ENCODE peak calls at places on chromosomes 16 and 17, in seven cellular contexts. L, O, V, I, X, N and C are unnamed samples. For H3K27me3, the result is how much of the 10 kb centered on the place peaks cover.

GRCh38 chr16:82368041-82368440 is 198.0 kb upstream of the MPHOSPH6 start:
- DNase-seq in L (no peak), O (no peak), V (peak), I (no peak), X (no peak), N (no peak), C (peak)

GRCh38 chr17:48992433-48992832 is 4.8 kb upstream of the IGF2BP1 start:
- DNase-seq in L (no peak), O (no peak), V (no peak), I (no peak), X (no peak), N (no peak), C (no peak)

GRCh38 chr16:31072540-31073072 is 1.4 kb downstream of the ZNF668 start:
- DNase-seq in L (peak), O (no peak), V (peak), I (no peak), X (no peak), N (no peak), C (no peak)

GRCh38 chr16:51057102-51057793 is 93.8 kb downstream of the SALL1 start:
- DNase-seq in L (no peak), O (no peak), V (no peak), I (no peak), X (no peak), N (no peak), C (no peak)

GRCh38 chr16:85446846-85447656 is 166.1 kb upstream of the GSE1 start:
- DNase-seq in L (peak), O (no peak), V (no peak), I (no peak), X (no peak), N (no peak), C (no peak)

GRCh38 chr16:30876867-30877266 is 17.0 kb downstream of the BCL7C start:
- DNase-seq in L (no peak), O (no peak), V (peak), I (no peak), X (no peak), N (no peak), C (no peak)

GRCh38 chr17:15453246-15453645 is 14.2 kb downstream of the CDRT4 start:
- DNase-seq in L (no peak), O (no peak), V (no peak), I (no peak), X (no peak), N (no peak), C (no peak)

GRCh38 chr17:12928736-12929135 is 89.1 kb downstream of the ELAC2 start:
- DNase-seq in L (no peak), O (no peak), V (peak), I (no peak), X (no peak), N (no peak), C (no peak)

GRCh38 chr17:42325026-42325425 is 36.7 kb downstream of the STAT5A start:
- DNase-seq in L (no peak), O (no peak), V (no peak), I (no peak), X (no peak), N (no peak), C (no peak)
- H3K4me3 ChIP-seq in L (no peak), O (no peak), V (no peak), I (no peak), X (no peak), N (no peak), C (no peak)

DNA sequence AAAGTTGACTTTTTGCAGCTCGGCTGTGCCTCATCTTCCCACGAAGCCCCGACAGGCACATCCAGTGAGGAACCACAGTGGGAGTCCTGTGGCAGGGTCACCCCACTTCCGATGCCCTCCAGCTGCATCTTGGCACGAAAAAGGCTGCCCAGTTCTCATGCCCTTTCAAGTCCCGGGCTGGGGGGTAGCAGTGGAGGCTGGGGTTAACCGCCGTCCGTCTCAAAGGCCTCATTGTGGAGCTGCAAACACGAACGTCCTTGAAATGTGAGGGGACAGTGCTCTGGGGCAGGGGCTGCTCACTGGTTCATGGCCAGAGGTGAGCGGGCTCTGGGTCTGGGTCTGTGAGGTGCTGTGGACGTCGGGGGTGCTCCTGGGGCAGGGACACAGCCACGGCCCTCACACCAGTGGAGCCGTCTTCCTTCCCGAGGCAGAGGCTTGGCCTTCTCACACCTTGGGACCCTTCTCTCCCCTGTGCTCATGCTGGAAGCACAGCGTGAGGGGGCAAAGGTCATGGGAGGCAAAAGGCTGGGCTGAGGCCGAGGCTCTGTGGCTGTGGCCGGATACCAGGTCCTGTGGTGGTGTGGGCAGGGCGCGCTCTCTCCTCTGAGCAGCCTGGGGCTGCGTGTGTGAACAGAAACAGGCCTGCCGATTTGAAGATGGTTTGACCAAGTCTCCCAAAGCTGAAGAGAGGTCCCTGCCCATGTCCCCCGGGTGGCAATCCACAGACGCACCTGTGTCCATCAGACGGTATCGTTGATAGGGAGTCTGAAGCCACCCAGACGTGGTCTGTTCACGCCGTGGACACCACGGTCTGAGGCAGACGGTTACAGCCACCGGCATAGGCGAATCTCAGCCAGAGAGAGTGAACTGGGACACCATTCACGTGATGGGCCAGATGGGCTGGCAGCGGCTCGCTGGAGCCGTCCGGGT is 3.1 kb upstream of the MC1R start:
- DNase-seq in L (no peak), O (no peak), V (peak), I (no peak), X (no peak), N (peak), C (no peak)
- TF ChIP-seq POLR2A in L (no peak), O (no peak), V (no peak), I (no peak), X (no peak), N (no peak), C (no peak)

DNA sequence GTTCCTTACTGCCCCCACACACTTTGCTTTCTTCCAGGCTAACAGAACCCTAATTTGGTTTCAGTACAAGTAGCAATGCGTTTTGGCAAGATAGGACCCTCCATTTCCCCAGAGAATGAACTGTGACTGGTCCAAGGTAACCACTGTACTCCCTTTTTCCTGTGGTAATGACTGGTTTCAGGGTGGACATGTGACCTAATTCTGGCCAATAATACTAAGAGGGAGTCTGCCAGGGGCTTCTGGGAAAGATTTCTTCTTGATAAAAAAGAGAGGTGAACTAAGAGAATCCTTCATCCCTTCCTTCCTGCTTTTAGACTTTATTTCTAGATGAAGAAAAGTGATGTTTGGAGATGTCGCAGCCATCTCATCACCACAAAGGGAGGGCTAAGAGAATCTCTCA is 58.7 kb upstream of the MSI2 start:
- DNase-seq in L (no peak), O (no peak), V (no peak), I (no peak), X (no peak), N (no peak), C (no peak)
- H3K27me3 ChIP-seq in L (under half), O (under half), V (under half), I (under half), X (under half), N (under half), C (under half)

GRCh38 chr17:3755335-3756030 is 31.8 kb downstream of the HASPIN start:
- DNase-seq in L (no peak), O (no peak), V (no peak), I (no peak), X (no peak), N (no peak), C (no peak)

GRCh38 chr17:3751836-3752235 is 28.1 kb downstream of the HASPIN start:
- DNase-seq in L (no peak), O (no peak), V (no peak), I (no peak), X (no peak), N (no peak), C (no peak)

GRCh38 chr17:3754066-3754457 is 30.4 kb downstream of the HASPIN start:
- DNase-seq in L (no peak), O (no peak), V (no peak), I (no peak), X (no peak), N (no peak), C (no peak)

GRCh38 chr17:3750926-3751325 is 27.2 kb downstream of the HASPIN start:
- DNase-seq in L (peak), O (no peak), V (no peak), I (no peak), X (no peak), N (no peak), C (no peak)

GRCh38 chr17:3754458-3755334 is 31.0 kb downstream of the HASPIN start:
- DNase-seq in L (peak), O (no peak), V (no peak), I (no peak), X (no peak), N (peak), C (peak)
- H3K4me3 ChIP-seq in L (peak), O (peak), V (no peak), I (no peak), X (no peak), N (peak), C (peak)

GRCh38 chr17:70168979-70169706 is at the start of gene KCNJ2:
- DNase-seq in L (peak), O (no peak), V (peak), I (peak), X (peak), N (peak), C (peak)
- TF ChIP-seq POLR2A in L (peak), O (peak), V (no peak), I (peak), X (peak), N (no peak), C (peak)

GRCh38 chr17:63537991-63538692 is 12.1 kb upstream of the DCAF7 start:
- DNase-seq in L (no peak), O (no peak), V (no peak), I (no peak), X (no peak), N (no peak), C (peak)
- H3K27me3 ChIP-seq in L (under half), O (under half), V (under half), I (under half), X (under half), N (under half), C (under half)

GRCh38 chr17:28405632-28406477 is at the start of gene SLC46A1:
- DNase-seq in L (peak), O (no peak), V (peak), I (peak), X (peak), N (peak), C (peak)

GRCh38 chr17:28404812-28405570 is 1.0 kb downstream of the SLC46A1 start:
- DNase-seq in L (no peak), O (no peak), V (peak), I (no peak), X (no peak), N (no peak), C (peak)

GRCh38 chr17:28407974-28408306 is 1.9 kb upstream of the SLC46A1 start:
- DNase-seq in L (no peak), O (no peak), V (no peak), I (no peak), X (no peak), N (no peak), C (no peak)

GRCh38 chr17:28407130-28407973 is 1.3 kb upstream of the SLC46A1 start:
- DNase-seq in L (no peak), O (no peak), V (no peak), I (no peak), X (no peak), N (no peak), C (no peak)

DNA sequence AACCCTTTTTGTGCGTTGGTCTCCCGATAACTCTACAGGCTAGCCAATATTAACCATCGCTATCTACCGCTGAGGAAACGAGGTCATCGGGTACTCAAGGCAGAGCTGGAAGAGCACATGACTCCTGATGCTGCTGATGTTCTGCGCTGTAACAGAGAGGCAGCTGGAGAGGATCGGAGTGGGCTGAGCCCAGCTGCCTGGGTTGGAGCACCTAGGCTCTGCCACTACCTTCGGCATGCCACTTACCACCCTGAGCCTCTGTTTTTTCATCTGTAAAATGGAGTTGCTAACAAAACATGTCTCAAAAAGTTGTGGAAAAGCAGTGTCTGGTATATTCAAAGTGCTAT is 439 bp upstream of the SLC46A1 start:
- DNase-seq in L (no peak), O (no peak), V (no peak), I (no peak), X (no peak), N (no peak), C (no peak)
- H3K4me3 ChIP-seq in L (peak), O (peak), V (peak), I (peak), X (peak), N (peak), C (peak)

GRCh38 chr17:81420769-81421462 is 25.7 kb downstream of the BAHCC1 start:
- DNase-seq in L (no peak), O (no peak), V (no peak), I (no peak), X (peak), N (no peak), C (no peak)

GRCh38 chr17:81417879-81418709 is 22.8 kb downstream of the BAHCC1 start:
- DNase-seq in L (no peak), O (no peak), V (no peak), I (no peak), X (peak), N (no peak), C (no peak)

GRCh38 chr17:81419886-81420768 is 24.9 kb downstream of the BAHCC1 start:
- DNase-seq in L (no peak), O (no peak), V (no peak), I (no peak), X (peak), N (no peak), C (no peak)

GRCh38 chr17:81418710-81419332 is 23.6 kb downstream of the BAHCC1 start:
- DNase-seq in L (no peak), O (no peak), V (no peak), I (no peak), X (no peak), N (no peak), C (no peak)

GRCh38 chr17:81419333-81419885 is 24.2 kb downstream of the BAHCC1 start:
- DNase-seq in L (peak), O (no peak), V (no peak), I (no peak), X (peak), N (peak), C (no peak)
- TF ChIP-seq POLR2A in L (peak), O (peak), V (no peak), I (peak), X (peak), N (no peak), C (no peak)

GRCh38 chr17:82270651-82271050 is 2.8 kb downstream of the CSNK1D start:
- DNase-seq in L (no peak), O (no peak), V (no peak), I (no peak), X (no peak), N (no peak), C (no peak)

GRCh38 chr17:82271401-82271800 is 2.1 kb downstream of the CSNK1D start:
- DNase-seq in L (no peak), O (no peak), V (no peak), I (no peak), X (no peak), N (no peak), C (no peak)

GRCh38 chr17:82269138-82269881 is 4.2 kb downstream of the CSNK1D start:
- DNase-seq in L (peak), O (no peak), V (no peak), I (no peak), X (no peak), N (no peak), C (no peak)

GRCh38 chr17:82267575-82268379 is 5.7 kb downstream of the CSNK1D start:
- DNase-seq in L (peak), O (peak), V (peak), I (peak), X (peak), N (peak), C (peak)

GRCh38 chr17:82269882-82270500 is 3.5 kb downstream of the CSNK1D start:
- DNase-seq in L (no peak), O (no peak), V (no peak), I (no peak), X (no peak), N (no peak), C (no peak)
- H3K27me3 ChIP-seq in L (under half), O (under half), V (under half), I (under half), X (under half), N (under half), C (under half)

GRCh38 chr17:39225308-39225973 is at the start of gene STAC2:
- DNase-seq in L (no peak), O (no peak), V (no peak), I (no peak), X (no peak), N (no peak), C (no peak)

GRCh38 chr17:39223907-39224777 is 1.6 kb downstream of the STAC2 start:
- DNase-seq in L (no peak), O (no peak), V (no peak), I (no peak), X (no peak), N (no peak), C (no peak)

GRCh38 chr17:39224778-39225307 is 902 bp downstream of the STAC2 start:
- DNase-seq in L (no peak), O (no peak), V (no peak), I (no peak), X (no peak), N (no peak), C (no peak)

GRCh38 chr17:39227364-39227919 is 1.7 kb upstream of the STAC2 start:
- DNase-seq in L (no peak), O (no peak), V (no peak), I (no peak), X (no peak), N (no peak), C (no peak)

DNA sequence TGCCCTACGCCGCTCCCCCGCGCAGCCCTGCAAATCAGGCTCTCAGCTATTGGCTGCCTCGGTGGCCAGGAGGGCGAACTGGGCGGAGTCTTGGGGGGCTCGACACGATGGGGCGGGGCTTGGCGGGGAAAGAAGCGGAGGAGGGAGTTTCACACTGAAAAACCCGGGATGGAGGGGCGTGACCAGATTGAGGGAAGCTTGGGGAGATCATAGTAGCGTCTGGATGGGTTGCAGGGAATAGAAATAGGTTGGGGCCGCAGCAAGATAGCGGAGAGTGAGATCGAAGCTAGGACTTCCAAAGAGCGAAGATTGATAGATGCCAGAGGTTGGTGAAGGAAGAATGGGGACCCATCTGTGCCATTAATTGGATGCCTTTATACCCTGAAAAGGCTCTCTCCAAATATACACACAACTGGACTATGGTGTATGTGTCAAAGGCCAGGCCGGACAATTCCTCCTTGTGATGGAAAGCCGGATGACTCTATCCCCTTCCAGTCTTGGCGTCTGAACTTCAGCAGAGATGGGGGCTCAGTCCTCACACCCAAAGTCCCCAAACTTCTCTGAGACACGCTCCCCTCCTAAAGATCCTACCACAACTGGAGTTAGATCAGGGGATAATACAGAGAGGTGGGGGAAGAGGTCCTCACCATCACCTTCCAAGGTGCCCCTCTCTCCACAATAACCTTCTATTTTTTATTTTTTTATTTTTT is 384 bp upstream of the STAC2 start:
- DNase-seq in L (peak), O (no peak), V (no peak), I (peak), X (peak), N (no peak), C (no peak)
- H3K4me3 ChIP-seq in L (peak), O (peak), V (peak), I (peak), X (peak), N (peak), C (peak)